ENCODE peak calls at places on chromosome 18, in nine cellular contexts. C is activated CD4-positive, alpha-beta T cell treated with anti-CD3 and anti-CD28 coated beads for 4 hours; T is myocyte; Y is stimulated activated naive CD4-positive, alpha-beta T cell treated with Interleukin-2 at 50 U/mL for 16 hours; B is epithelial cell of esophagus; P is HEK293T; Z is NCI-H1417; H is HFF-Myc; K is ecto neural progenitor cell. Q is an unnamed sample.

GRCh38 chr18:36931116-36931515 is 102.2 kb downstream of the KIAA1328 start:
- DNase-seq in H (no peak), Z (no peak), Y (no peak), C (no peak), T (no peak), K (no peak), B (no peak), P (no peak), Q (no peak)

GRCh38 chr18:70490008-70490933 is 201.4 kb downstream of the SOCS6 start:
- DNase-seq in B (peak), Y (no peak), K (no peak), T (peak), Z (peak), C (peak), P (peak), H (peak), Q (peak)

GRCh38 chr18:55110436-55110835 is 151.2 kb upstream of the CCDC68 start:
- DNase-seq in T (peak), Z (no peak), H (no peak), P (no peak), B (no peak), C (no peak), K (no peak), Y (no peak), Q (no peak)

GRCh38 chr18:6795307-6795706 is 65.8 kb downstream of the ARHGAP28 start:
- DNase-seq in Y (no peak), P (no peak), B (no peak), T (peak), Z (no peak), K (no peak), H (no peak), C (no peak), Q (no peak)

GRCh38 chr18:45617284-45617683 is 2.0 kb downstream of the SLC14A2 start:
- DNase-seq in K (no peak), Z (no peak), B (peak), H (peak), T (peak), P (no peak), C (no peak), Y (no peak), Q (peak)

GRCh38 chr18:24600076-24600654 is 139.7 kb downstream of the HRH4 start:
- DNase-seq in T (peak), K (no peak), H (peak), C (peak), Y (no peak), P (peak), B (peak), Z (peak), Q (peak)

GRCh38 chr18:70234667-70235459 is 29.4 kb upstream of the RTTN start:
- DNase-seq in C (no peak), Y (no peak), B (peak), K (no peak), T (no peak), Z (no peak), H (no peak), P (no peak), Q (peak)

GRCh38 chr18:35418610-35419009 is 41.5 kb upstream of the ZNF396 start:
- DNase-seq in P (no peak), T (no peak), Y (no peak), B (no peak), K (no peak), H (no peak), C (no peak), Z (no peak), Q (no peak)

GRCh38 chr18:77088977-77089795 is 43.4 kb downstream of the MBP start:
- DNase-seq in P (no peak), Y (no peak), T (no peak), H (no peak), B (peak), C (no peak), Z (no peak), K (no peak), Q (peak)

GRCh38 chr18:29780814-29781213 is 1261.7 kb downstream of the DSC3 start:
- DNase-seq in H (no peak), P (no peak), K (no peak), C (no peak), Y (no peak), B (no peak), T (no peak), Z (no peak), Q (no peak)

GRCh38 chr18:21053127-21053526 is 58.5 kb downstream of the ROCK1 start:
- DNase-seq in Y (no peak), Z (no peak), C (no peak), T (peak), B (peak), K (no peak), H (peak), P (no peak), Q (peak)

GRCh38 chr18:3747176-3747973 is 297.4 kb downstream of the TGIF1 start:
- DNase-seq in K (no peak), C (no peak), T (no peak), Z (no peak), B (peak), P (no peak), H (no peak), Y (no peak), Q (no peak)

GRCh38 chr18:79595876-79596374 is 83.7 kb upstream of the CTDP1 start:
- DNase-seq in C (no peak), H (no peak), K (no peak), Z (no peak), T (no peak), P (no peak), B (no peak), Y (no peak), Q (no peak)